ENCODE peak calls at places on chromosomes 16 and 17, in nine cellular contexts. P, K, J, R, Q, N, X, U and S are unnamed samples.

GRCh38 chr17:81272616-81273015 is 22.5 kb downstream of the SLC38A10 start:
- DNase-seq in P (no peak), K (no peak), J (no peak), R (no peak), Q (no peak), N (no peak), X (no peak), U (no peak), S (no peak)

GRCh38 chr17:31900877-31901276 is 631 bp downstream of the UTP6 start:
- DNase-seq in P (no peak), K (no peak), J (no peak), R (no peak), Q (no peak), N (no peak), X (no peak), U (no peak), S (no peak)

GRCh38 chr16:78154729-78155461 is 55.4 kb downstream of the WWOX start:
- DNase-seq in P (no peak), K (no peak), J (no peak), R (no peak), Q (no peak), N (no peak), X (no peak), U (no peak), S (no peak)

GRCh38 chr17:9285602-9286001 is 264.3 kb downstream of the NTN1 start:
- DNase-seq in P (no peak), K (no peak), J (no peak), R (no peak), Q (no peak), N (no peak), X (no peak), U (no peak), S (no peak)

GRCh38 chr16:75385507-75386152 is 47.7 kb downstream of the CFDP1 start:
- DNase-seq in P (peak), K (no peak), J (no peak), R (peak), Q (peak), N (no peak), X (no peak), U (no peak), S (peak)

GRCh38 chr17:78979780-78980623 is at the start of gene LGALS3BP:
- DNase-seq in P (peak), K (no peak), J (no peak), R (peak), Q (peak), N (peak), X (peak), U (peak), S (no peak)

GRCh38 chr16:878886-879285 is 78.4 kb upstream of the GNG13 start:
- DNase-seq in P (no peak), K (peak), J (no peak), R (no peak), Q (no peak), N (no peak), X (no peak), U (no peak), S (no peak)

GRCh38 chr17:34487616-34488015 is 91.8 kb upstream of the TMEM132E start:
- DNase-seq in P (no peak), K (no peak), J (no peak), R (no peak), Q (no peak), N (no peak), X (no peak), U (no peak), S (no peak)

GRCh38 chr17:49369760-49370159 is 7.7 kb upstream of the ZNF652 start:
- DNase-seq in P (no peak), K (no peak), J (no peak), R (no peak), Q (no peak), N (no peak), X (no peak), U (no peak), S (no peak)

GRCh38 chr16:68408967-68409366 is 39.3 kb downstream of the SMPD3 start:
- DNase-seq in P (no peak), K (no peak), J (no peak), R (no peak), Q (no peak), N (no peak), X (no peak), U (peak), S (no peak)

GRCh38 chr16:52383640-52384292 is 163.2 kb downstream of the TOX3 start:
- DNase-seq in P (no peak), K (no peak), J (no peak), R (no peak), Q (no peak), N (no peak), X (no peak), U (no peak), S (no peak)

GRCh38 chr17:78828470-78829185 is 12.0 kb downstream of the USP36 start:
- DNase-seq in P (no peak), K (no peak), J (no peak), R (peak), Q (peak), N (no peak), X (no peak), U (no peak), S (no peak)

GRCh38 chr17:19812407-19812806 is 55.3 kb downstream of the ULK2 start:
- DNase-seq in P (no peak), K (no peak), J (no peak), R (no peak), Q (peak), N (no peak), X (no peak), U (no peak), S (no peak)

GRCh38 chr16:48350716-48351115 is 34.5 kb downstream of the SIAH1 start:
- DNase-seq in P (no peak), K (no peak), J (no peak), R (no peak), Q (no peak), N (no peak), X (no peak), U (no peak), S (no peak)

GRCh38 chr17:19317359-19318095 is 45.0 kb downstream of the B9D1 start:
- DNase-seq in P (peak), K (peak), J (no peak), R (peak), Q (peak), N (peak), X (peak), U (peak), S (no peak)

GRCh38 chr17:70137451-70138230 is 31.7 kb upstream of the KCNJ2 start:
- DNase-seq in P (peak), K (no peak), J (no peak), R (no peak), Q (peak), N (peak), X (peak), U (no peak), S (peak)

GRCh38 chr17:49910094-49910857 is 58.7 kb upstream of the DLX4 start:
- DNase-seq in P (no peak), K (no peak), J (no peak), R (no peak), Q (peak), N (no peak), X (no peak), U (no peak), S (no peak)

GRCh38 chr17:81923302-81924260 is 4.0 kb downstream of the MAFG start:
- DNase-seq in P (peak), K (peak), J (no peak), R (peak), Q (peak), N (peak), X (peak), U (peak), S (no peak)

GRCh38 chr16:87806246-87806607 is 40.4 kb upstream of the KLHDC4 start:
- DNase-seq in P (no peak), K (no peak), J (no peak), R (peak), Q (no peak), N (no peak), X (peak), U (no peak), S (no peak)

GRCh38 chr17:68199837-68200688 is 47.8 kb upstream of the AMZ2 start:
- DNase-seq in P (no peak), K (no peak), J (no peak), R (no peak), Q (no peak), N (no peak), X (no peak), U (no peak), S (no peak)

GRCh38 chr17:72273301-72274056 is 152.7 kb downstream of the SOX9 start:
- DNase-seq in P (no peak), K (no peak), J (no peak), R (no peak), Q (no peak), N (no peak), X (no peak), U (no peak), S (no peak)

DNA sequence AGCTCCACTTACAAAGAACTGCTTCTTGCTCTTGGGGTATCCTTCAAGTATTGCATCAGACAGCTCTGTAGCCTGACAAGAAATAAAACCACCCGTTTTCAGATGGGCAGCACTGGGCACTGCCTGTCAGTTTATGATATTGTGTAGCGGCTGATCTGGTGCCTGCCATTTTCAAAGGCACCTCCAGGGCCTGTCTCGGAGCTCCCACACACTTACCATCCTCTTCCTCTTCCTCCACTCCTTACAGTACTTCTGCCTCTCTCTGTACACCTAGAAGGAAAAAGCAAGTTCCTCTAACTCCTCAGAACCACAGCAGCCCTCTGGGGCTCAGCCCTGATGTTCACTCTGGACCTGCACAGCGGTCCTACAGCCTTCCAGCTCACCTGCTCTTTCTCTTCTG is 4.4 kb downstream of the PSMC3IP start:
- DNase-seq in P (no peak), K (no peak), J (no peak), R (no peak), Q (no peak), N (no peak), X (peak), U (peak), S (no peak)
- TF ChIP-seq POLR2A in P (no peak), K (no peak), J (no peak), R (no peak), Q (no peak), N (no peak), X (no peak), U (no peak), S (no peak)

GRCh38 chr17:45785373-45786193 is 1.5 kb downstream of the CRHR1 start:
- DNase-seq in P (no peak), K (no peak), J (no peak), R (no peak), Q (no peak), N (no peak), X (no peak), U (no peak), S (no peak)
- H3K4me3 ChIP-seq in P (peak), K (peak), J (peak), R (peak), Q (peak), N (peak), X (peak), U (peak), S (peak)

GRCh38 chr16:23148513-23149266 is 562 bp downstream of the USP31 start:
- DNase-seq in P (peak), K (peak), J (peak), R (no peak), Q (peak), N (peak), X (peak), U (peak), S (peak)
- TF ChIP-seq POLR2A in P (no peak), K (no peak), J (no peak), R (peak), Q (no peak), N (no peak), X (no peak), U (no peak), S (no peak)

DNA sequence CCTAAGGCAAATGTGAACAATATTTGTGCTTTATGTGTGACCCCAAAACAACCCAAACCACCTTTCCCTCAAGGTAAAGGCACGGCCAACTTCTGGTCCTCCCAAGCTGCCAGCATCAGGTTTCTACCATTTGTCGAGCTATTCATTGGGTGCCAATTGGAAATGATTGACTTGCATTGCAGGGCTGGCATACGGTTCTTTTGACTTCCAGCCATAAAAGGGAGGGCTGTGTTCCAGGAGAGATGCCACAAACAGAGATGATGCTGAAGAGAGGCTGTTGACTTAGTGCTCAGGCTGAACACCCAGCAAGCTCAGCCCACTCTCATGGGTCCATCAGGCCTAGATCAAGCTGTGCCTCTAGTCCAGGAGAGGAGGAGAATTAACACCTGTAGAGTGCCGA is 252.4 kb downstream of the GRIN2A start:
- DNase-seq in P (no peak), K (no peak), J (no peak), R (no peak), Q (no peak), N (no peak), X (no peak), U (no peak), S (no peak)
- H3K4me3 ChIP-seq in P (no peak), K (no peak), J (no peak), R (no peak), Q (no peak), N (no peak), X (no peak), U (no peak), S (no peak)

DNA sequence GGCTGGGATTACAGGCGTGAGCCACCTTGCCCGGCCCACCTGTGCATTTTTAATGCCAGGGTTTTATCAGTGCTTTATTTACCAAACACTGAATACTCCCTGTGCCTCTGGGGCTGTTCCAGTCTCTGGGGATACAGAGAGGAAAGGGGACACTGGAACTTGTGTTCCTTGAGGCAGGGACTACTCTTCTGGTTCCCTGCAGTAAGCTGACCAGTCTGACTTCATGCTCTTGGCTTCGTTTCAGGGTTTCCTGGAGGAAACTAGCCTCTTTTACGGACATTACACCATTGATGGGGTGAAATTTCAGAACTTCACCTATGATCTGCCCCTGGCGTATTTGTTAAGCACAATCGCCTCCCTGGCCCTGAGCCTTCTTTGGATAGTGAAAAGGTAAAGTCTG is 37.4 kb upstream of the COQ7 start:
- DNase-seq in P (no peak), K (no peak), J (no peak), R (no peak), Q (no peak), N (no peak), X (no peak), U (no peak), S (no peak)
- TF ChIP-seq POLR2A in P (no peak), K (no peak), J (no peak), R (no peak), Q (no peak), N (no peak), X (no peak), U (no peak), S (no peak)

DNA sequence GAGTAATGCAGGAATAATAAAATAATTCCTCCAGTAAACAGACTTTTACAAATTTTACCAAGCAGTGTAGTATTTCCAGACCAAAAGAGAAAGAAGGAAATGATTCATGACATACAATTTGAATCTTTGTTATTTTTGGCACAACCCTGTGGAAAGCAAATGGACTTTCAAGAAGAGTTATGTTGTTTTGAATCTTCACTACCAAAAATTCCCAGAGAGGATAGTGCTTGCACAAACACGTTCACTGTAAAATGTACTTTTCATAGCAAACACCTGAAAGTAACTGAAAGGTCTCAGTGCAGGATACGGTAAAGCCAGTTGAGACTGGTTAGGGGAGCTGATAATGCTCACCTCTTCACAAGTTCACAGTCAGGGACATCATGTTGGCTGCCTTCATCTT is 107.1 kb downstream of the USP22 start:
- DNase-seq in P (no peak), K (no peak), J (no peak), R (no peak), Q (peak), N (no peak), X (no peak), U (no peak), S (no peak)
- H3K4me3 ChIP-seq in P (no peak), K (no peak), J (no peak), R (no peak), Q (no peak), N (no peak), X (no peak), U (no peak), S (no peak)

DNA sequence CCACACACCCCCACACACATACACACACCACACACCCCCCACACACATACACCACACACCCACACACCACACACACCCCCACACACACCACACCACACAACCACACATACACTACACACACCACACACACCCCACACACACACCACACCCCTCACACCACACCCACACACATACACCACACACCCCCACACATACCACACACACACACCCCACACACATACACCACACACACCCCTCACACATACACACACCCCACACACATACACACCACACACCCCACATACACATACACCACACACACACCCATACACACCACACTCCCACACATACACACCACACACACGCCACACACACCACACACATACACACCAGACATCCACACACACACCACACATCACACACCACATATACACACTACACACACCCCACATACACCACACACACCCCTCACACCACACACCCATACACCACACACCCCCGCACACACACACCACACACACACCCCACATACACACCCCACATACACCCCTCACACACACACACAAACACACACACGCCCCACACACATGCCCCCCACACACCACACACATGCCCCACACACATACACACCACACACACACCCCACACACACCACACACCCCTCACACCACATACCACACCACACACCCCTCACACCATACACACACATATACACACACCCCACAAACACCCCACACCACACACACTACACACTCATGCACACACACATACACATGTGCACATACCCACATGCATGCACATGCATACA is 25.9 kb upstream of the GSG1L start:
- DNase-seq in P (no peak), K (no peak), J (no peak), R (no peak), Q (no peak), N (no peak), X (no peak), U (no peak), S (no peak)
- TF ChIP-seq POLR2A in P (no peak), K (no peak), J (no peak), R (no peak), Q (no peak), N (no peak), X (no peak), U (no peak), S (no peak)

GRCh38 chr16:10749680-10750035 is 6.0 kb downstream of the NUBP1 start:
- DNase-seq in P (no peak), K (no peak), J (no peak), R (no peak), Q (no peak), N (no peak), X (no peak), U (no peak), S (no peak)
- H3K4me3 ChIP-seq in P (no peak), K (no peak), J (no peak), R (no peak), Q (no peak), N (no peak), X (no peak), U (no peak), S (no peak)